ENCODE peak calls at places on chromosomes 6 and 20, in eight cellular contexts. One of them, this sample, is unnamed.

GRCh38 chr6:162637317-162637716 is 90.2 kb downstream of the PRKN start:
- DNase-seq in tibial artery: no peak
- DNase-seq in adrenal gland: no peak
- DNase-seq in spleen: no peak
- DNase-seq in AG04449: no peak
- DNase-seq in A549: no peak
- DNase-seq in heart right ventricle: no peak
- DNase-seq in cardiac fibroblast: no peak
- DNase-seq in this sample: no peak

GRCh38 chr20:37702643-37703337 is 9.0 kb downstream of the CTNNBL1 start:
- DNase-seq in tibial artery: no peak
- DNase-seq in heart right ventricle: no peak
- DNase-seq in AG04449: no peak
- DNase-seq in cardiac fibroblast: no peak
- DNase-seq in spleen: no peak
- DNase-seq in A549: no peak
- DNase-seq in adrenal gland: no peak
- DNase-seq in this sample: no peak

GRCh38 chr6:1911476-1911875 is 301.8 kb downstream of the FOXC1 start:
- DNase-seq in A549: no peak
- DNase-seq in heart right ventricle: no peak
- DNase-seq in AG04449: no peak
- DNase-seq in adrenal gland: no peak
- DNase-seq in spleen: no peak
- DNase-seq in tibial artery: no peak
- DNase-seq in cardiac fibroblast: peak; percentile 50
- DNase-seq in this sample: no peak

GRCh38 chr6:90086517-90086916 is 192.2 kb downstream of the GJA10 start:
- DNase-seq in AG04449: no peak
- DNase-seq in tibial artery: no peak
- DNase-seq in cardiac fibroblast: peak; percentile 14
- DNase-seq in heart right ventricle: no peak
- DNase-seq in spleen: no peak
- DNase-seq in A549: peak; percentile 7
- DNase-seq in adrenal gland: no peak
- DNase-seq in this sample: no peak

GRCh38 chr6:37173573-37174195 is 3.7 kb downstream of the PIM1 start:
- DNase-seq in cardiac fibroblast: no peak
- DNase-seq in spleen: peak; percentile 79
- DNase-seq in AG04449: no peak
- DNase-seq in heart right ventricle: no peak
- DNase-seq in A549: no peak
- DNase-seq in adrenal gland: no peak
- DNase-seq in tibial artery: no peak
- DNase-seq in this sample: no peak

GRCh38 chr6:138403324-138403800 is 661 bp upstream of the HEBP2 start:
- DNase-seq in heart right ventricle: peak; percentile 45
- DNase-seq in adrenal gland: peak; percentile 27
- DNase-seq in cardiac fibroblast: peak; percentile 23
- DNase-seq in A549: peak; percentile 18
- DNase-seq in spleen: peak; percentile 92
- DNase-seq in tibial artery: no peak
- DNase-seq in AG04449: no peak
- DNase-seq in this sample: no peak

GRCh38 chr20:35254448-35254999 is 23.4 kb downstream of the MMP24OS start:
- DNase-seq in cardiac fibroblast: no peak
- DNase-seq in A549: no peak
- DNase-seq in AG04449: no peak
- DNase-seq in heart right ventricle: no peak
- DNase-seq in adrenal gland: peak; percentile 36
- DNase-seq in tibial artery: no peak
- DNase-seq in spleen: no peak
- DNase-seq in this sample: no peak

GRCh38 chr6:57221191-57221935 is 744 bp downstream of the RAB23 start:
- DNase-seq in adrenal gland: peak; percentile 35
- DNase-seq in AG04449: no peak
- DNase-seq in A549: peak; percentile 49
- DNase-seq in spleen: peak; percentile 89
- DNase-seq in cardiac fibroblast: peak; percentile 80
- DNase-seq in tibial artery: peak; percentile 46
- DNase-seq in heart right ventricle: peak; percentile 45
- DNase-seq in this sample: peak; percentile 73

GRCh38 chr20:31508517-31509244 is 5.6 kb upstream of the HM13 start:
- DNase-seq in cardiac fibroblast: no peak
- DNase-seq in tibial artery: no peak
- DNase-seq in A549: no peak
- DNase-seq in heart right ventricle: no peak
- DNase-seq in AG04449: no peak
- DNase-seq in spleen: no peak
- DNase-seq in adrenal gland: no peak
- DNase-seq in this sample: no peak

GRCh38 chr6:163170294-163170883 is 244.1 kb upstream of the QKI start:
- DNase-seq in spleen: no peak
- DNase-seq in AG04449: no peak
- DNase-seq in cardiac fibroblast: peak; percentile 22
- DNase-seq in heart right ventricle: no peak
- DNase-seq in tibial artery: no peak
- DNase-seq in A549: peak; percentile 36
- DNase-seq in adrenal gland: no peak
- DNase-seq in this sample: no peak

GRCh38 chr6:141463237-141463977 is 669.3 kb upstream of the GJE1 start:
- DNase-seq in cardiac fibroblast: peak; percentile 73
- DNase-seq in tibial artery: no peak
- DNase-seq in spleen: no peak
- DNase-seq in heart right ventricle: peak; percentile 36
- DNase-seq in adrenal gland: no peak
- DNase-seq in AG04449: no peak
- DNase-seq in A549: no peak
- DNase-seq in this sample: peak; percentile 70

GRCh38 chr20:922781-923180 is 6.6 kb upstream of the ANGPT4 start:
- DNase-seq in heart right ventricle: no peak
- DNase-seq in adrenal gland: no peak
- DNase-seq in tibial artery: peak; percentile 72
- DNase-seq in cardiac fibroblast: no peak
- DNase-seq in AG04449: no peak
- DNase-seq in A549: no peak
- DNase-seq in spleen: peak; percentile 12
- DNase-seq in this sample: no peak

GRCh38 chr6:164085086-164085485 is 670.6 kb downstream of the QKI start:
- DNase-seq in tibial artery: no peak
- DNase-seq in cardiac fibroblast: no peak
- DNase-seq in AG04449: no peak
- DNase-seq in adrenal gland: no peak
- DNase-seq in spleen: no peak
- DNase-seq in A549: no peak
- DNase-seq in heart right ventricle: no peak
- DNase-seq in this sample: no peak

GRCh38 chr20:1934578-1935573 is 39.7 kb downstream of the SIRPA start:
- DNase-seq in spleen: no peak
- DNase-seq in tibial artery: peak; percentile 95
- DNase-seq in adrenal gland: peak; percentile 88
- DNase-seq in heart right ventricle: peak; percentile 34
- DNase-seq in cardiac fibroblast: peak; percentile 98
- DNase-seq in AG04449: peak; percentile 38
- DNase-seq in A549: no peak
- DNase-seq in this sample: peak; percentile 38

GRCh38 chr6:32840604-32841246 is 2.2 kb upstream of the TAP2 start:
- DNase-seq in adrenal gland: no peak
- DNase-seq in A549: no peak
- DNase-seq in AG04449: no peak
- DNase-seq in heart right ventricle: no peak
- DNase-seq in tibial artery: no peak
- DNase-seq in cardiac fibroblast: no peak
- DNase-seq in spleen: no peak
- DNase-seq in this sample: no peak

GRCh38 chr6:145015739-145016558 is 719.4 kb downstream of the EPM2A start:
- DNase-seq in adrenal gland: peak; percentile 72
- DNase-seq in AG04449: peak; percentile 77
- DNase-seq in heart right ventricle: no peak
- DNase-seq in spleen: no peak
- DNase-seq in tibial artery: no peak
- DNase-seq in A549: peak; percentile 57
- DNase-seq in cardiac fibroblast: peak; percentile 95
- DNase-seq in this sample: peak; percentile 94

DNA sequence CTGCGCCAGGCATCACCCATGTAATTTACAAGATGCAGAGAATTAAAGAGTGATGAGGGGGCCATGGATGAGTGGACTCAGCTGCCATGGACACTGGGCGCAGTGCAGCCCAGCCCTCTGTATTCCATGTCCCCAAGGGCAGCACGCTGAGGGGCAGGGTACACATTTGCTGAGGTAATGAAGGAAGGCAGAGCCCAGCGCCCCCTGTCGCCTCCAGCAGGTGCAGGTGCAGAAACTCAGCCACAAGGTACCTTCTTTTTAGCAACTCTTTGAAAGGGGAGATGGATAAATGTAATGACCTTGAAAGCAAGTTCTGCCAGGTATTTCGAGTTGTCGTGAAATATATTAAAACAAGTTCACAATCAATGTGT is 7.1 kb downstream of the CD93 start:
- DNase-seq in A549: peak; percentile 16
- DNase-seq in spleen: no peak
- DNase-seq in AG04449: no peak
- DNase-seq in adrenal gland: no peak
- DNase-seq in tibial artery: no peak
- DNase-seq in heart right ventricle: no peak
- DNase-seq in cardiac fibroblast: no peak
- DNase-seq in this sample: no peak
- TF ChIP-seq CTCF in A549: peak; percentile 35
- TF ChIP-seq CTCF in spleen: no peak
- TF ChIP-seq CTCF in AG04449: no peak
- TF ChIP-seq CTCF in adrenal gland: no peak
- TF ChIP-seq CTCF in tibial artery: no peak
- TF ChIP-seq CTCF in heart right ventricle: no peak
- TF ChIP-seq CTCF in cardiac fibroblast: peak; percentile 9
- TF ChIP-seq CTCF in this sample: peak; percentile 26

GRCh38 chr6:168736039-168736438 is 295.1 kb downstream of the SMOC2 start:
- DNase-seq in adrenal gland: no peak
- DNase-seq in A549: no peak
- DNase-seq in spleen: no peak
- DNase-seq in tibial artery: no peak
- DNase-seq in cardiac fibroblast: no peak
- DNase-seq in AG04449: no peak
- DNase-seq in heart right ventricle: no peak
- DNase-seq in this sample: no peak

GRCh38 chr6:168737481-168737880 is 296.5 kb downstream of the SMOC2 start:
- DNase-seq in adrenal gland: no peak
- DNase-seq in heart right ventricle: no peak
- DNase-seq in spleen: no peak
- DNase-seq in tibial artery: no peak
- DNase-seq in AG04449: no peak
- DNase-seq in cardiac fibroblast: peak; percentile 27
- DNase-seq in A549: peak; percentile 9
- DNase-seq in this sample: no peak

GRCh38 chr6:168732676-168733075 is 291.7 kb downstream of the SMOC2 start:
- DNase-seq in spleen: no peak
- DNase-seq in cardiac fibroblast: no peak
- DNase-seq in A549: no peak
- DNase-seq in heart right ventricle: no peak
- DNase-seq in tibial artery: no peak
- DNase-seq in adrenal gland: no peak
- DNase-seq in AG04449: no peak
- DNase-seq in this sample: no peak

GRCh38 chr6:168734523-168734922 is 293.5 kb downstream of the SMOC2 start:
- DNase-seq in spleen: no peak
- DNase-seq in cardiac fibroblast: no peak
- DNase-seq in adrenal gland: no peak
- DNase-seq in AG04449: no peak
- DNase-seq in heart right ventricle: no peak
- DNase-seq in A549: no peak
- DNase-seq in tibial artery: no peak
- DNase-seq in this sample: no peak

DNA sequence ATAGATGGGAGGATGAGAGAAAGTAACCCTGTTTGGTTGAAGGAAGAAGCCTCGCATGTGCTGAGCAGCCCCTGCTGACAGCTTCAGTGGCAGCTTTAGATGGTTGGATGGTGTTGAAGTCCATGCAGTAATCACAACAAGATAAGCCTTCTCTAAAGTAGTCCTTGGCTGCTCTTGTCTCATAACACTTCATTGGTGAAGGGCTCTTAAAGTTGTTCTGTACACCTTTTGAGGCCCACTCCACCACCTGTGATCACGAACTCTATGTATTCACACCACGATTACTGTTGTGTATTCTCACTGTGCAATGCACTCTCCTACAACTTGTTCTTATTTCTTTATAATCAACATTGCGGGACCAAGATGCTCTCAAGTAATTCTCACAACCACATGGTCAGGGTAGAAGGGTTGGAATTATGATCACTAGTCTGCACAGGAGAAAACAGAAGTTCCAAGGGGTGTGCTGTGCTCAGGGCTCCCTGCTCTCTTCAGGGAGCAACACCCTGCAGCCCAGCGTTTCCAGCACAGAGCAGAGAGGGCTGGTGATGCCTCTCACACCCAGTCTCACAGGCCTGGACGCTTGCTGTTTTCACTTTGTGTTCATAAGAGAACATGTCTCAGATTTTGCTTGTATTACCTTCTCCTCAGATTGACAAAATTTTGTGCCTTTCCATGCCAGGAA is 294.4 kb downstream of the SMOC2 start:
- DNase-seq in AG04449: no peak
- DNase-seq in tibial artery: no peak
- DNase-seq in spleen: no peak
- DNase-seq in cardiac fibroblast: no peak
- DNase-seq in heart right ventricle: no peak
- DNase-seq in adrenal gland: no peak
- DNase-seq in A549: no peak
- DNase-seq in this sample: no peak
- H3K4me3 ChIP-seq in AG04449: no peak overlapping the region
- H3K4me3 ChIP-seq in tibial artery: no peak overlapping the region
- H3K4me3 ChIP-seq in spleen: no peak overlapping the region
- H3K4me3 ChIP-seq in cardiac fibroblast: no peak overlapping the region
- H3K4me3 ChIP-seq in heart right ventricle: no peak overlapping the region
- H3K4me3 ChIP-seq in adrenal gland: no peak overlapping the region
- H3K4me3 ChIP-seq in A549: no peak overlapping the region
- H3K4me3 ChIP-seq in this sample: no peak overlapping the region

GRCh38 chr20:44154521-44155001 is 32.4 kb downstream of the JPH2 start:
- DNase-seq in heart right ventricle: no peak
- DNase-seq in cardiac fibroblast: peak; percentile 25
- DNase-seq in AG04449: peak; percentile 24
- DNase-seq in adrenal gland: no peak
- DNase-seq in A549: no peak
- DNase-seq in tibial artery: no peak
- DNase-seq in spleen: no peak
- DNase-seq in this sample: no peak
- TF ChIP-seq CTCF in heart right ventricle: peak; percentile 38
- TF ChIP-seq CTCF in cardiac fibroblast: no peak
- TF ChIP-seq CTCF in AG04449: peak; percentile 23
- TF ChIP-seq CTCF in adrenal gland: no peak
- TF ChIP-seq CTCF in A549: no peak
- TF ChIP-seq CTCF in tibial artery: no peak
- TF ChIP-seq CTCF in spleen: no peak
- TF ChIP-seq CTCF in this sample: peak; percentile 8

DNA sequence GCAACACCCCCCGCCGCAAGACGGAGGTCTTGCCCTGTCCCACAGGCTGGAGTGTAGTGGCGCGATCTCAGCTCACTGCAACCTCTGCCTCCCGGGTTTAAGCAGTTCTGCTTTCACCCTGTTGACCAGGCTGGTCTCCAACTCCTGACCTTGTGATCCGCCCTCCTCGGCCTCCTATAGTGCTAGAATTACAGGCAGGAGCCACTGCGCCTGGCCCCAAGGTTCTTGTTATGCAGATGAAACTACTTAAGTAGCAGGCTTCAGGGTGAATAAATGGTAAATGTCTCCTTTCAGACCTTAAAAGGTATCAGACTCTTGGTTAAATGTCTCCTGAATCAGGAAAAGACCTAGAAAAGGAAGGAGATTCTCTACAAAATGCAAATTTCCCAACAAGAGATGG is 95.4 kb upstream of the TMEM181 start:
- DNase-seq in A549: no peak
- DNase-seq in adrenal gland: no peak
- DNase-seq in spleen: no peak
- DNase-seq in tibial artery: no peak
- DNase-seq in cardiac fibroblast: no peak
- DNase-seq in AG04449: no peak
- DNase-seq in heart right ventricle: no peak
- DNase-seq in this sample: no peak
- H3K4me3 ChIP-seq in A549: no peak overlapping the region
- H3K4me3 ChIP-seq in adrenal gland: no peak overlapping the region
- H3K4me3 ChIP-seq in spleen: no peak overlapping the region
- H3K4me3 ChIP-seq in tibial artery: no peak overlapping the region
- H3K4me3 ChIP-seq in cardiac fibroblast: no peak overlapping the region
- H3K4me3 ChIP-seq in AG04449: no peak overlapping the region
- H3K4me3 ChIP-seq in heart right ventricle: no peak overlapping the region
- H3K4me3 ChIP-seq in this sample: no peak overlapping the region